ENCODE peak calls at places on chromosomes 3 and 15, in five cellular contexts. X is sigmoid colon, Y is stomach, F is esophagus muscularis mucosa, O is HepG2. E is an unnamed sample.
A peak's percentile ranks its signal among the peaks of the same experiment; 100 is the strongest.

GRCh38 chr3:102741105-102741504 is 306.3 kb downstream of the ZPLD1 start:
- DNase-seq in Y (no peak), X (no peak), F (no peak), O (no peak), E (no peak)

GRCh38 chr3:114144909-114145688 is 33.8 kb downstream of the DRD3 start:
- DNase-seq in O (no peak), X (no peak), Y (peak; percentile 28), F (no peak), E (no peak)

GRCh38 chr15:77627067-77627466 is 5.6 kb downstream of the LINGO1 start:
- DNase-seq in O (no peak), X (no peak), Y (no peak), F (no peak), E (no peak)

GRCh38 chr3:195246608-195247007 is 24.4 kb downstream of the XXYLT1 start:
- DNase-seq in O (no peak), F (peak; percentile 80), X (no peak), Y (no peak), E (peak; percentile 14)

GRCh38 chr3:177552051-177552450 is 354.8 kb upstream of the TBL1XR1 start:
- DNase-seq in O (no peak), Y (no peak), X (no peak), F (no peak), E (no peak)

GRCh38 chr15:92714457-92715401 is 59.2 kb upstream of the FAM174B start:
- DNase-seq in O (peak; percentile 44), Y (peak; percentile 77), X (peak; percentile 88), F (peak; percentile 94), E (peak; percentile 92)

GRCh38 chr3:188205992-188206416 is 52.0 kb downstream of the LPP start:
- DNase-seq in F (no peak), Y (no peak), X (no peak), O (peak; percentile 81), E (no peak)

GRCh38 chr3:99878005-99878404 is 60.3 kb downstream of the CMSS1 start:
- DNase-seq in Y (no peak), X (no peak), F (no peak), O (peak; percentile 67), E (no peak)

GRCh38 chr3:119015942-119016341 is 18.7 kb downstream of the IGSF11 start:
- DNase-seq in Y (no peak), O (no peak), F (no peak), X (no peak), E (no peak)

GRCh38 chr3:13219902-13220296 is 146.7 kb upstream of the IQSEC1 start:
- DNase-seq in F (no peak), X (no peak), Y (no peak), O (no peak), E (no peak)

GRCh38 chr15:71461748-71462147 is 346.5 kb downstream of the THSD4 start:
- DNase-seq in Y (peak; percentile 45), O (no peak), F (no peak), X (no peak), E (no peak)

GRCh38 chr15:45641374-45641778 is 6.5 kb downstream of the SQOR start:
- DNase-seq in O (peak; percentile 95), X (peak; percentile 89), F (no peak), Y (peak; percentile 62), E (peak; percentile 75)

GRCh38 chr3:173395412-173396181 is 1.9 kb upstream of the NLGN1 start:
- DNase-seq in O (no peak), X (peak; percentile 95), Y (peak; percentile 78), F (peak; percentile 95), E (peak; percentile 95)

GRCh38 chr3:135944831-135945230 is 20.7 kb upstream of the PPP2R3A start:
- DNase-seq in O (no peak), X (no peak), F (no peak), Y (no peak), E (no peak)

GRCh38 chr3:61371123-61371522 is 119.9 kb upstream of the FHIT start:
- DNase-seq in Y (no peak), O (peak; percentile 10), F (no peak), X (no peak), E (no peak)

GRCh38 chr3:46017720-46018119 is 9.6 kb downstream of the XCR1 start:
- DNase-seq in F (peak; percentile 7), Y (no peak), O (no peak), X (no peak), E (peak; percentile 46)

GRCh38 chr3:57594144-57594543 is 3.0 kb downstream of the ARF4 start:
- DNase-seq in F (no peak), Y (no peak), O (no peak), X (no peak), E (no peak)

GRCh38 chr15:93146196-93146595 is 57.2 kb upstream of the RGMA start:
- DNase-seq in X (no peak), Y (no peak), F (no peak), O (no peak), E (no peak)

GRCh38 chr3:197394464-197395321 is 96.3 kb upstream of the DLG1 start:
- DNase-seq in O (no peak), X (no peak), Y (peak; percentile 38), F (no peak), E (no peak)

GRCh38 chr3:4271834-4272233 is 31.3 kb upstream of the SETMAR start:
- DNase-seq in Y (no peak), X (no peak), F (no peak), O (peak; percentile 8), E (no peak)

GRCh38 chr3:149291178-149291577 is 42.3 kb downstream of the TM4SF18 start:
- DNase-seq in X (no peak), Y (no peak), F (peak; percentile 42), O (peak; percentile 32), E (no peak)

GRCh38 chr3:107946700-107947099 is 144.1 kb downstream of the CD47 start:
- DNase-seq in F (no peak), O (no peak), Y (no peak), X (no peak), E (no peak)

GRCh38 chr3:165544432-165544831 is 292.8 kb downstream of the BCHE start:
- DNase-seq in F (no peak), O (no peak), Y (no peak), X (no peak), E (no peak)

GRCh38 chr3:186241910-186242821 is 119.9 kb downstream of the DGKG start:
- DNase-seq in X (peak; percentile 79), O (peak; percentile 92), Y (peak; percentile 76), F (no peak), E (peak; percentile 68)

GRCh38 chr15:67120839-67121540 is 55.6 kb downstream of the SMAD3 start:
- DNase-seq in F (peak; percentile 98), Y (peak; percentile 90), O (no peak), X (peak; percentile 96), E (peak; percentile 94)
- H3K4me1 ChIP-seq in F (peaks cover 79% of the 10 kb centered on the region), Y (peaks cover 68% of the 10 kb centered on the region), O (peaks cover 72% of the 10 kb centered on the region), X (no peaks in the 10 kb centered on the region), E (peaks cover 58% of the 10 kb centered on the region)

GRCh38 chr3:41575754-41576153 is 376.4 kb downstream of the CTNNB1 start:
- DNase-seq in O (no peak), Y (no peak), F (no peak), X (no peak), E (no peak)

GRCh38 chr3:41573591-41573990 is 374.3 kb downstream of the CTNNB1 start:
- DNase-seq in O (no peak), F (no peak), Y (no peak), X (no peak), E (no peak)

GRCh38 chr3:41572092-41572491 is 372.8 kb downstream of the CTNNB1 start:
- DNase-seq in X (no peak), Y (no peak), O (no peak), F (no peak), E (no peak)

GRCh38 chr3:41578798-41579197 is 379.5 kb downstream of the CTNNB1 start:
- DNase-seq in F (no peak), Y (no peak), X (no peak), O (no peak), E (no peak)

DNA sequence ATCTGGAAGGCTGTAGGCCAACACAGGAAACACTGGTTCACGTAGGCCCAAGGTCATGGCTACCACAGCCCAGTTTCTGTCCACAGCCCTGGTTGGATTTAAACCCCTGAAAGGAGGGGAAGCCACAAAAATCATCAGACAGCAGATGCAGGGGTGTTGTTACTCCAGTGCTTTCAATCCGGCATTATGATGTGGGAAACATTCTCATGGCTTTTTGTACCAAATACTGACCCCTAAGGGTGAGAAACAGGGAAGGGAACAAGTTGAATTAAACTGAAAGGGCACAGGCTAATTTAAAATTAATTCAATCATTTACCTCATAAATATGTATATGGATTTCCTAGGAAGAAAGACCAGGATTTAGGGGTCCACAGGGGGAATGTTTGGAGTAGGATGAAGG is 375.6 kb downstream of the CTNNB1 start:
- DNase-seq in F (no peak), O (no peak), Y (no peak), X (no peak), E (no peak)
- TF ChIP-seq CTCF in F (no peak), O (peak; percentile 24), Y (no peak), X (no peak), E (no peak)

GRCh38 chr3:189588061-189588817 is 43.0 kb upstream of the TP63 start:
- DNase-seq in F (no peak), Y (no peak), O (no peak), X (no peak), E (no peak)
- TF ChIP-seq EP300 in F (no peak), Y (no peak), O (no peak), X (no peak), E (no peak)

GRCh38 chr3:82208002-82208710 is 446.7 kb upstream of the GBE1 start:
- DNase-seq in Y (no peak), O (no peak), X (no peak), F (no peak), E (no peak)
- H3K4me1 ChIP-seq in Y (no peaks in the 10 kb centered on the region), O (no peaks in the 10 kb centered on the region), X (no peaks in the 10 kb centered on the region), F (no peaks in the 10 kb centered on the region), E (no peaks in the 10 kb centered on the region)

E was measured in upper lobe of left lung.